ENCODE peak calls at places on chromosomes 1 and 21, in four cellular contexts. Y is Panc1, W is GM23338, O is HepG2. G is an unnamed sample.
A peak's percentile ranks its signal among the peaks of the same experiment; 100 is the strongest.

GRCh38 chr1:101239095-101240040 is 2.5 kb downstream of the S1PR1 start:
- ATAC-seq in Y (no peak), O (no peak), W (no peak), G (no peak)

GRCh38 chr1:209565759-209566678 is 17.5 kb upstream of the CAMK1G start:
- ATAC-seq in W (peak; percentile 97), Y (peak; percentile 97), O (peak; percentile 97), G (peak; percentile 69)

GRCh38 chr1:162305969-162306368 is 70.7 kb downstream of the SPATA46 start:
- ATAC-seq in W (no peak), O (peak; percentile 71), Y (no peak), G (no peak)

GRCh38 chr1:223482766-223483165 is 89.6 kb downstream of the CCDC185 start:
- ATAC-seq in W (no peak), O (no peak), Y (no peak), G (no peak)

GRCh38 chr1:6329851-6330250 is 63.7 kb downstream of the ACOT7 start:
- ATAC-seq in Y (no peak), W (no peak), O (no peak), G (no peak)

GRCh38 chr1:154456631-154457030 is 45.4 kb upstream of the TDRD10 start:
- ATAC-seq in O (no peak), Y (no peak), W (no peak), G (no peak)

GRCh38 chr1:181101581-181102226 is 13.2 kb downstream of the IER5 start:
- ATAC-seq in W (peak; percentile 34), Y (peak; percentile 7), O (no peak), G (no peak)

GRCh38 chr1:17255336-17255735 is 6.4 kb downstream of the PADI3 start:
- ATAC-seq in W (no peak), Y (no peak), O (no peak), G (no peak)

GRCh38 chr1:230049731-230050130 is 17.3 kb upstream of the GALNT2 start:
- ATAC-seq in O (no peak), Y (no peak), W (no peak), G (no peak)

GRCh38 chr1:183164350-183164749 is 21.7 kb upstream of the LAMC2 start:
- ATAC-seq in W (peak; percentile 93), Y (peak; percentile 83), O (no peak), G (no peak)

GRCh38 chr1:207063014-207063413 is 9.9 kb downstream of the PFKFB2 start:
- ATAC-seq in W (no peak), Y (no peak), O (no peak), G (no peak)

GRCh38 chr1:12549460-12550349 is 68.3 kb downstream of the DHRS3 start:
- ATAC-seq in O (peak; percentile 47), Y (peak; percentile 74), W (no peak), G (peak; percentile 71)

GRCh38 chr1:204909109-204909508 is 38.4 kb downstream of the NFASC start:
- ATAC-seq in Y (no peak), O (no peak), W (no peak), G (no peak)

GRCh38 chr1:109898842-109899241 is 11.8 kb upstream of the CSF1 start:
- ATAC-seq in W (no peak), O (no peak), Y (no peak), G (no peak)

GRCh38 chr21:45767071-45768006 is 123.8 kb downstream of the PCBP3 start:
- ATAC-seq in O (no peak), W (peak; percentile 19), Y (no peak), G (no peak)

GRCh38 chr1:202599669-202600431 is 110.4 kb downstream of the SYT2 start:
- ATAC-seq in W (peak; percentile 97), O (peak; percentile 93), Y (peak; percentile 95), G (peak; percentile 90)

GRCh38 chr1:76607712-76608111 is 259.6 kb upstream of the ST6GALNAC5 start:
- ATAC-seq in O (no peak), Y (no peak), W (no peak), G (no peak)

GRCh38 chr21:18810136-18810535 is 406.6 kb upstream of the TMPRSS15 start:
- ATAC-seq in W (no peak), O (no peak), Y (no peak), G (no peak)

GRCh38 chr1:22204989-22205913 is 62.4 kb upstream of the WNT4 start:
- ATAC-seq in W (no peak), Y (no peak), O (no peak), G (no peak)

GRCh38 chr1:200888349-200888838 is 6.3 kb upstream of the INAVA start:
- ATAC-seq in O (peak; percentile 71), Y (no peak), W (peak; percentile 3), G (no peak)

GRCh38 chr21:31879251-31879650 is 6.4 kb downstream of the HUNK start:
- ATAC-seq in W (no peak), O (no peak), Y (no peak), G (no peak)

GRCh38 chr1:31657972-31658510 is 13.4 kb upstream of the PEF1 start:
- ATAC-seq in W (no peak), O (no peak), Y (no peak), G (no peak)

GRCh38 chr1:231866392-231867331 is 240.1 kb downstream of the DISC1 start:
- ATAC-seq in O (peak; percentile 38), Y (no peak), W (peak; percentile 75), G (peak; percentile 40)

GRCh38 chr1:202858306-202858705 is 30.6 kb downstream of the RABIF start:
- ATAC-seq in Y (no peak), W (no peak), O (no peak), G (peak; percentile 77)

GRCh38 chr1:101588677-101589076 is 351.9 kb downstream of the S1PR1 start:
- ATAC-seq in W (no peak), O (no peak), Y (no peak), G (no peak)

GRCh38 chr21:36791695-36792451 is 93.0 kb downstream of the SIM2 start:
- ATAC-seq in Y (no peak), W (peak; percentile 65), O (no peak), G (no peak)

GRCh38 chr1:41359211-41360073 is 1.8 kb upstream of the FOXO6 start:
- ATAC-seq in O (no peak), W (no peak), Y (no peak), G (no peak)

GRCh38 chr1:159918041-159918917 is 7.0 kb downstream of the TAGLN2 start:
- ATAC-seq in O (no peak), Y (no peak), W (no peak), G (no peak)

GRCh38 chr1:115761601-115762302 is 6.8 kb downstream of the CASQ2 start:
- ATAC-seq in O (no peak), Y (no peak), W (no peak), G (no peak)

GRCh38 chr1:115762792-115763191 is 5.7 kb downstream of the CASQ2 start:
- ATAC-seq in Y (no peak), W (no peak), O (no peak), G (no peak)

GRCh38 chr1:115767403-115767802 is 1.1 kb downstream of the CASQ2 start:
- ATAC-seq in W (no peak), O (no peak), Y (no peak), G (peak; percentile 65)

GRCh38 chr1:115765091-115765490 is 3.4 kb downstream of the CASQ2 start:
- ATAC-seq in W (no peak), O (no peak), Y (no peak), G (no peak)

DNA sequence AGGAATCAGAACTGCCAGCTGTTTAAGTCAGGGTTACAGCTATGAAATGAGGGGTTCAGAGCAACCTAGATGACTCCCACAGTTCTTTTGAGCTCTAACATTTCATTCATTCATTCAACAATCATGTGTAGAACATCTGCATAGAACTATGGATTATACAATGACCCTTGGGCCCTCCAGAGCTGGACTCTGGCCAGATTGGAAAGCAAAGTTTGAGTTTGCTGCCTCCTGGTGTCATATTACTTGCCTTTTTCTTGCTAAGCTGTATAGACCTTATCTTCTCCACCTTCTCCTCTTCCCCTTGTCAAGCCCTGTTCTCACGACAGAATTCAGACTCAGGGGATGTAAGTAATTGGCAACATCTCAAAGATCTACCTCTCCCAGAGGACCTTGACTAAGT is 4.0 kb downstream of the CASQ2 start:
- ATAC-seq in Y (no peak), O (peak; percentile 82), W (peak; percentile 87), G (no peak)
- TF ChIP-seq POLR2AphosphoS5 in Y (no peak), O (no peak), W (no peak), G (peak; percentile 43)

GRCh38 chr1:157045251-157046218 is at the start of gene ARHGEF11:
- ATAC-seq in O (peak; percentile 92), Y (peak; percentile 96), W (peak; percentile 82), G (peak; percentile 98)
- TF ChIP-seq POLR2AphosphoS5 in O (peak; percentile 33), Y (no peak), W (peak; percentile 59), G (peak; percentile 53)

GRCh38 chr1:1330366-1331067 is 563 bp upstream of the TAS1R3 start:
- ATAC-seq in O (peak; percentile 34), Y (no peak), W (no peak), G (no peak)

GRCh38 chr1:1332774-1333480 is 1.8 kb downstream of the TAS1R3 start:
- ATAC-seq in W (no peak), O (peak; percentile 0), Y (peak; percentile 3), G (no peak)

GRCh38 chr1:1329304-1330210 is 1.5 kb upstream of the TAS1R3 start:
- ATAC-seq in Y (no peak), W (no peak), O (no peak), G (no peak)

GRCh38 chr1:1332031-1332755 is 1.1 kb downstream of the TAS1R3 start:
- ATAC-seq in W (no peak), Y (peak; percentile 5), O (peak; percentile 16), G (no peak)

DNA sequence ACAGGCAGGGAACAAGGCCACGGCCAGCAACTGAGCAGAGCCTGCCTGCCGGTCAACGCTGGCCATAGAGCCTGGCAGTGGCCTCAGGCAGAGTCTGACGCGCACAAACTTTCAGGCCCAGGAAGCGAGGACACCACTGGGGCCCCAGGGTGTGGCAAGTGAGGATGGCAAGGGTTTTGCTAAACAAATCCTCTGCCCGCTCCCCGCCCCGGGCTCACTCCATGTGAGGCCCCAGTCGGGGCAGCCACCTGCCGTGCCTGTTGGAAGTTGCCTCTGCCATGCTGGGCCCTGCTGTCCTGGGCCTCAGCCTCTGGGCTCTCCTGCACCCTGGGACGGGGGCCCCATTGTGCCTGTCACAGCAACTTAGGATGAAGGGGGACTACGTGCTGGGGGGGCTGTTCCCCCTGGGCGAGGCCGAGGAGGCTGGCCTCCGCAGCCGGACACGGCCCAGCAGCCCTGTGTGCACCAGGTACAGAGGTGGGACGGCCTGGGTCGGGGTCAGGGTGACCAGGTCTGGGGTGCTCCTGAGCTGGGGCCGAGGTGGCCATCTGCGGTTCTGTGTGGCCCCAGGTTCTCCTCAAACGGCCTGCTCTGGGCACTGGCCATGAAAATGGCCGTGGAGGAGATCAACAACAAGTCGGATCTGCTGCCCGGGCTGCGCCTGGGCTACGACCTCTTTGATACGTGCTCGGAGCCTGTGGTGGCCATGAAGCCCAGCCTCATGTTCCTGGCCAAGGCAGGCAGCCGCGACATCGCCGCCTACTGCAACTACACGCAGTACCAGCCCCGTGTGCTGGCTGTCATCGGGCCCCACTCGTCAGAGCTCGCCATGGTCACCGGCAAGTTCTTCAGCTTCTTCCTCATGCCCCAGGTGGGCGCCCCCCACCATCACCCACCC is at the start of gene TAS1R3:
- ATAC-seq in Y (peak; percentile 9), W (no peak), O (peak; percentile 56), G (no peak)
- TF ChIP-seq POLR2AphosphoS5 in Y (no peak), W (no peak), O (no peak), G (no peak)

DNA sequence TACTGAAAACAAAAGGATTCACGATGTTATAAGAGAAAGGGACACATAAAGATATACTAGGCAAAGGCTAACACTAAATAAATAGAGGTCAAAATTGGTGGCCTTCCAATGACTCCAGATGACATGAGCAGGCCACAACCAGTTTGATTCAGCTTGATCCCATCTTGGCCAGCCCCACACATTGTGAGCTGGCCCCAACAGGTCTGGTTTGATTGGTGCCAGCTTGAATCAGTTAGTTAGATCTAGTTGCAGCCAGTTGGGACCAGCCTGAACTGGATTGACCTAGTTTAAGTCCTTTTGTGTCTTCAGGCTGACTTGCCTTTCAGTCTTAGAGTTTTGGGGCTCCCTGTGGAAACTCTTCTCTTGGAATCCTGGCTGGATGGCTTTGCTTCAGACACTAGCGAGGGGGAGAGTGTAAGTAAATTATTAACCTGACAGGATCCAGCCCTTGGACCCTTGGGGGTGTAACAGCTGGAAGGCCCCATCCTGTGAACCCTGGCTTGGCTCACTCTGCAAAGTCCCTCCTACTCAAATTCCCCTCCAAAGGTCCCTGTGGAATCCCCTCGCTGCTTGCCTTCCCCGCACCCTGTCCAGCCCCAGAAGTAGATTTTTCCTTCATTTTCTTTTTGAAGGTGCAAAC is 36.2 kb upstream of the POU3F1 start:
- ATAC-seq in Y (no peak), O (peak; percentile 88), W (no peak), G (no peak)
- TF ChIP-seq POLR2AphosphoS5 in Y (no peak), O (no peak), W (no peak), G (no peak)

G was measured in gastroesophageal sphincter.